ENCODE peak calls at places on chromosomes 16 and 17, in six cellular contexts. T is posterior cingulate gyrus; O is tibial artery; V is SK-N-MC; A is endothelial cell; Z is activated naive CD4-positive, alpha-beta T cell treated with anti-CD3 and anti-CD28 coated beads for 36 hours. Q is an unnamed sample.

GRCh38 chr17:63133489-63133888 is 167.5 kb downstream of the TANC2 start:
- DNase-seq in T (no peak), O (no peak), V (no peak), A (no peak), Z (no peak), Q (no peak)

GRCh38 chr17:1159781-1160180 is 20.0 kb downstream of the ABR start:
- DNase-seq in T (no peak), O (no peak), V (no peak), A (no peak), Z (no peak), Q (no peak)

GRCh38 chr16:71242601-71243000 is 12.1 kb upstream of the HYDIN start:
- DNase-seq in T (no peak), O (no peak), V (no peak), A (no peak), Z (no peak), Q (no peak)

GRCh38 chr17:15048933-15049539 is 216.1 kb downstream of the PMP22 start:
- DNase-seq in T (no peak), O (no peak), V (no peak), A (no peak), Z (no peak), Q (no peak)

GRCh38 chr17:82175166-82175565 is 37.5 kb downstream of the CCDC57 start:
- DNase-seq in T (no peak), O (no peak), V (no peak), A (no peak), Z (no peak), Q (no peak)

GRCh38 chr17:80086081-80086480 is 15.3 kb upstream of the GAA start:
- DNase-seq in T (no peak), O (no peak), V (no peak), A (no peak), Z (no peak), Q (no peak)

GRCh38 chr16:89658221-89658879 is 714 bp downstream of the SPATA33 start:
- DNase-seq in T (no peak), O (no peak), V (no peak), A (no peak), Z (no peak), Q (no peak)

GRCh38 chr17:967122-967521 is 12.5 kb downstream of the NXN start:
- DNase-seq in T (no peak), O (no peak), V (no peak), A (no peak), Z (no peak), Q (no peak)

GRCh38 chr17:75836605-75837004 is 7.6 kb downstream of the UNC13D start:
- DNase-seq in T (no peak), O (no peak), V (no peak), A (no peak), Z (no peak), Q (no peak)

GRCh38 chr16:82093901-82094300 is 58.8 kb downstream of the HSD17B2 start:
- DNase-seq in T (no peak), O (no peak), V (no peak), A (no peak), Z (no peak), Q (no peak)

GRCh38 chr17:69414408-69415274 is at the start of gene MAP2K6:
- DNase-seq in T (peak; percentile 84), O (peak; percentile 84), V (peak; percentile 67), A (peak; percentile 71), Z (peak; percentile 88), Q (peak; percentile 74)

GRCh38 chr16:35751191-35751941 is 2292.0 kb downstream of the TP53TG3F start:
- DNase-seq in T (no peak), O (no peak), V (no peak), A (no peak), Z (no peak), Q (no peak)

GRCh38 chr16:31108035-31108793 is at the start of gene BCKDK:
- DNase-seq in T (peak; percentile 82), O (peak; percentile 86), V (no peak), A (peak; percentile 62), Z (peak; percentile 74), Q (peak; percentile 63)

GRCh38 chr17:49783051-49783715 is 5.3 kb upstream of the KAT7 start:
- DNase-seq in T (no peak), O (peak; percentile 86), V (peak; percentile 66), A (no peak), Z (no peak), Q (peak; percentile 49)

GRCh38 chr16:27318399-27319256 is 4.9 kb downstream of the IL4R start:
- DNase-seq in T (peak; percentile 18), O (peak; percentile 79), V (no peak), A (peak; percentile 24), Z (peak; percentile 83), Q (peak; percentile 24)

GRCh38 chr16:8194795-8195194 is 395.5 kb downstream of the TMEM114 start:
- DNase-seq in T (no peak), O (no peak), V (no peak), A (peak; percentile 56), Z (no peak), Q (no peak)

GRCh38 chr16:10776280-10776679 is 32.6 kb downstream of the NUBP1 start:
- DNase-seq in T (no peak), O (no peak), V (no peak), A (no peak), Z (no peak), Q (no peak)

GRCh38 chr16:50266337-50267091 is at the start of gene ADCY7:
- DNase-seq in T (no peak), O (peak; percentile 82), V (no peak), A (no peak), Z (peak; percentile 91), Q (no peak)

GRCh38 chr16:853306-853705 is 52.8 kb upstream of the GNG13 start:
- DNase-seq in T (no peak), O (no peak), V (no peak), A (no peak), Z (no peak), Q (no peak)

GRCh38 chr16:67731071-67731810 is 12.1 kb upstream of the GFOD2 start:
- DNase-seq in T (no peak), O (no peak), V (no peak), A (no peak), Z (no peak), Q (no peak)

GRCh38 chr17:11909348-11909747 is 87.9 kb downstream of the ZNF18 start:
- DNase-seq in T (no peak), O (no peak), V (no peak), A (no peak), Z (no peak), Q (no peak)

GRCh38 chr16:4830408-4830807 is 16.7 kb downstream of the GLYR1 start:
- DNase-seq in T (no peak), O (no peak), V (no peak), A (no peak), Z (no peak), Q (no peak)

GRCh38 chr16:48158296-48158695 is 2.5 kb upstream of the ABCC12 start:
- DNase-seq in T (no peak), O (no peak), V (no peak), A (no peak), Z (peak; percentile 64), Q (no peak)

GRCh38 chr17:70642059-70642458 is 472.7 kb downstream of the KCNJ2 start:
- DNase-seq in T (no peak), O (no peak), V (no peak), A (no peak), Z (no peak), Q (no peak)

GRCh38 chr16:66275795-66276428 is 90.6 kb upstream of the CDH5 start:
- DNase-seq in T (no peak), O (no peak), V (no peak), A (peak; percentile 77), Z (peak; percentile 37), Q (no peak)

GRCh38 chr17:32269377-32269776 is 3.7 kb downstream of the RHBDL3 start:
- DNase-seq in T (peak; percentile 68), O (no peak), V (no peak), A (no peak), Z (no peak), Q (no peak)